ENCODE peak calls at places on chromosome 17, in eight cellular contexts. D, C, F, G, S, E, T and Z are unnamed samples.

GRCh38 chr17:50908860-50909764 is 43.0 kb upstream of the TOB1 start:
- DNase-seq in G (no peak), T (peak; percentile 94), F (peak; percentile 81), E (no peak), S (peak; percentile 91), C (peak; percentile 35), D (no peak), Z (peak; percentile 63)

GRCh38 chr17:5184284-5184683 is 7.4 kb downstream of the ZNF594 start:
- DNase-seq in T (peak; percentile 28), F (no peak), G (no peak), C (no peak), D (no peak), S (no peak), E (no peak), Z (no peak)

GRCh38 chr17:3916013-3916696 is at the start of gene P2RX1:
- DNase-seq in E (no peak), G (no peak), S (no peak), C (peak; percentile 65), D (no peak), T (no peak), F (peak; percentile 26), Z (no peak)

GRCh38 chr17:50660042-50660886 is 25.6 kb downstream of the ABCC3 start:
- DNase-seq in T (peak; percentile 72), D (no peak), C (no peak), E (no peak), S (peak; percentile 58), F (no peak), G (peak; percentile 95), Z (no peak)

GRCh38 chr17:2054740-2055493 is at the start of gene HIC1:
- DNase-seq in E (no peak), F (peak; percentile 80), T (peak; percentile 95), C (peak; percentile 76), G (peak; percentile 74), D (peak; percentile 68), S (peak; percentile 65), Z (peak; percentile 85)

GRCh38 chr17:45398800-45399199 is 33.9 kb downstream of the ARHGAP27 start:
- DNase-seq in G (no peak), D (no peak), S (no peak), E (no peak), F (no peak), C (no peak), T (no peak), Z (no peak)

GRCh38 chr17:15514469-15514868 is 47.0 kb upstream of the CDRT4 start:
- DNase-seq in C (no peak), S (no peak), G (no peak), F (no peak), E (no peak), T (no peak), D (no peak), Z (no peak)

GRCh38 chr17:17890773-17891759 is 54.3 kb upstream of the SREBF1 start:
- DNase-seq in S (no peak), F (peak; percentile 35), C (peak; percentile 73), G (peak; percentile 88), D (no peak), T (peak; percentile 93), E (no peak), Z (peak; percentile 43)

GRCh38 chr17:38509772-38510423 is 81.6 kb downstream of the ARHGAP23 start:
- DNase-seq in T (peak; percentile 86), F (no peak), E (no peak), D (no peak), C (no peak), S (no peak), G (no peak), Z (no peak)

GRCh38 chr17:3965123-3965800 is 1.0 kb upstream of the ATP2A3 start:
- DNase-seq in C (peak; percentile 87), F (peak; percentile 58), D (peak; percentile 48), G (peak; percentile 83), T (peak; percentile 95), E (no peak), S (peak; percentile 62), Z (peak; percentile 65)

GRCh38 chr17:48599373-48599772 is 5.4 kb downstream of the HOXB6 start:
- DNase-seq in S (no peak), E (no peak), T (no peak), F (no peak), G (no peak), D (no peak), C (no peak), Z (no peak)

GRCh38 chr17:50559674-50560184 is 786 bp upstream of the CACNA1G start:
- DNase-seq in G (peak; percentile 90), D (no peak), F (no peak), T (peak; percentile 99), C (peak; percentile 35), E (no peak), S (no peak), Z (no peak)

GRCh38 chr17:50344712-50345380 is 1.1 kb upstream of the XYLT2 start:
- DNase-seq in D (no peak), E (peak; percentile 31), T (no peak), C (no peak), F (no peak), S (no peak), G (no peak), Z (no peak)

GRCh38 chr17:45440161-45440859 is 7.6 kb upstream of the ARHGAP27 start:
- DNase-seq in E (no peak), S (peak; percentile 54), T (peak; percentile 83), F (no peak), C (no peak), D (no peak), G (peak; percentile 59), Z (no peak)

GRCh38 chr17:77035526-77035925 is 105.2 kb upstream of the SEC14L1 start:
- DNase-seq in F (no peak), T (no peak), C (no peak), D (no peak), E (no peak), S (no peak), G (no peak), Z (no peak)

GRCh38 chr17:40857535-40857934 is 9.5 kb downstream of the KRT12 start:
- DNase-seq in T (no peak), E (no peak), D (no peak), C (no peak), F (no peak), G (no peak), S (no peak), Z (no peak)

GRCh38 chr17:66715076-66715675 is 119.7 kb upstream of the CACNG5 start:
- DNase-seq in T (peak; percentile 61), C (no peak), G (no peak), F (no peak), D (no peak), S (no peak), E (no peak), Z (no peak)

GRCh38 chr17:66717680-66718079 is 117.2 kb upstream of the CACNG5 start:
- DNase-seq in D (no peak), E (peak; percentile 73), G (no peak), F (no peak), C (no peak), T (peak; percentile 72), S (no peak), Z (no peak)

GRCh38 chr17:66716236-66717026 is 118.5 kb upstream of the CACNG5 start:
- DNase-seq in T (peak; percentile 55), G (peak; percentile 22), E (no peak), D (no peak), C (no peak), F (no peak), S (no peak), Z (no peak)

GRCh38 chr17:66714046-66715023 is 120.6 kb upstream of the CACNG5 start:
- DNase-seq in F (no peak), T (no peak), E (no peak), G (no peak), S (no peak), D (no peak), C (no peak), Z (no peak)

GRCh38 chr17:66715745-66716156 is 119.2 kb upstream of the CACNG5 start:
- DNase-seq in D (peak; percentile 56), E (no peak), T (peak; percentile 75), G (peak; percentile 80), F (peak; percentile 30), C (peak; percentile 72), S (peak; percentile 55), Z (no peak)
- H3K4me3 ChIP-seq in D (no peak overlapping the region), E (no peak overlapping the region), T (peak overlapping the region; percentile 59), G (no peak overlapping the region), F (no peak overlapping the region), C (no peak overlapping the region), S (no peak overlapping the region), Z (no peak overlapping the region)

DNA sequence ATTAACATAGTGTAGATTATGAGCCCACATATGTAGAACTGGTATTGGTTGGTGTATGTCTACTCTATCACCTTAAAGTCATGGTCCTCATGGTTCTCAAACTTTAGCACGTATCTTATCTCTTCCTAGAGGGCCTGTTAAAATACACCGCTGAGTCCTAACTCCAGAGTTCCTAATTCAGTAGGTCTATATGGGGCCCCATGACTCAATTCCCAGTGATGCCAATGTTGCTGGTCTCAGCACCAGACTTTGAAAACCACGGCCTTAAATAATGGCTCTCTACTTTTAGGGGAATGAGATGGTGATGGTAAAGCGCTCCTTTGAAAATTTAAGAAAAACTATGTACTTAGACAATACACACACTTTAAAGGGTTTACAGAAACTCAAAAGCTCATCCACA is 36.6 kb downstream of the SMURF2 start:
- DNase-seq in F (no peak), E (no peak), C (no peak), S (no peak), T (no peak), G (no peak), D (no peak), Z (no peak)
- H3K4me1 ChIP-seq in F (peaks cover 39% of the 10 kb centered on the region), E (peaks cover 45% of the 10 kb centered on the region), C (peaks cover 12% of the 10 kb centered on the region), S (peaks cover 5% of the 10 kb centered on the region), T (no peaks in the 10 kb centered on the region), G (peaks cover 21% of the 10 kb centered on the region), D (no peaks in the 10 kb centered on the region), Z (peaks cover 4% of the 10 kb centered on the region)

GRCh38 chr17:31509095-31509804 is 117.8 kb downstream of the RAB11FIP4 start:
- DNase-seq in T (no peak), C (peak; percentile 15), F (no peak), D (no peak), S (no peak), E (no peak), G (no peak), Z (no peak)
- H3K27ac ChIP-seq in T (no peak overlapping the region), C (peak overlapping the region; percentile 86), F (peak overlapping the region; percentile 72), D (no peak overlapping the region), S (peak overlapping the region; percentile 58), E (no peak overlapping the region), G (no peak overlapping the region), Z (peak overlapping the region; percentile 86)

GRCh38 chr17:79794659-79795511 is 2.0 kb downstream of the CBX8 start:
- DNase-seq in C (no peak), S (no peak), T (peak; percentile 78), D (no peak), F (no peak), E (no peak), G (no peak), Z (no peak)
- H3K4me3 ChIP-seq in C (no peak overlapping the region), S (no peak overlapping the region), T (no peak overlapping the region), D (no peak overlapping the region), F (no peak overlapping the region), E (no peak overlapping the region), G (no peak overlapping the region), Z (no peak overlapping the region)